ENCODE peak calls at places on chromosomes 5 and 9, in six cellular contexts. G, Q, X, B, P and I are unnamed samples.

GRCh38 chr5:111256128-111256527 is 31.9 kb downstream of the CAMK4 start:
- DNase-seq in G (no peak), Q (no peak), X (no peak), B (no peak), P (no peak), I (no peak)

GRCh38 chr9:116572095-116572748 is 114.9 kb upstream of the TRIM32 start:
- DNase-seq in G (peak), Q (peak), X (peak), B (peak), P (peak), I (no peak)

GRCh38 chr5:128084228-128085167 is 932 bp downstream of the SLC12A2 start:
- DNase-seq in G (peak), Q (no peak), X (peak), B (peak), P (peak), I (no peak)

GRCh38 chr5:170429014-170429413 is 39.8 kb upstream of the KCNMB1 start:
- DNase-seq in G (no peak), Q (peak), X (no peak), B (peak), P (peak), I (no peak)

GRCh38 chr9:133048595-133048994 is 13.2 kb upstream of the CEL start:
- DNase-seq in G (no peak), Q (no peak), X (peak), B (peak), P (peak), I (peak)

GRCh38 chr9:35882265-35882848 is 12.2 kb upstream of the OR13J1 start:
- DNase-seq in G (peak), Q (peak), X (peak), B (peak), P (peak), I (no peak)

GRCh38 chr5:65876496-65876895 is 49.9 kb upstream of the ERBIN start:
- DNase-seq in G (no peak), Q (no peak), X (no peak), B (no peak), P (no peak), I (no peak)

GRCh38 chr9:109013678-109014145 is 413 bp upstream of the CTNNAL1 start:
- DNase-seq in G (no peak), Q (peak), X (no peak), B (no peak), P (no peak), I (no peak)

GRCh38 chr5:132090107-132090506 is 16.5 kb downstream of the CSF2 start:
- DNase-seq in G (no peak), Q (peak), X (no peak), B (no peak), P (no peak), I (no peak)

GRCh38 chr9:91161465-91162275 is 200.0 kb downstream of the AUH start:
- DNase-seq in G (no peak), Q (no peak), X (no peak), B (no peak), P (no peak), I (no peak)

GRCh38 chr9:124320062-124320973 is 62.6 kb downstream of the NEK6 start:
- DNase-seq in G (peak), Q (peak), X (peak), B (peak), P (peak), I (no peak)

GRCh38 chr9:125889122-125889523 is 141.9 kb downstream of the PBX3 start:
- DNase-seq in G (no peak), Q (no peak), X (peak), B (peak), P (no peak), I (peak)

GRCh38 chr9:109194157-109194556 is 27.1 kb upstream of the FRRS1L start:
- DNase-seq in G (no peak), Q (peak), X (no peak), B (no peak), P (no peak), I (no peak)

GRCh38 chr5:40027395-40027794 is 602.6 kb upstream of the DAB2 start:
- DNase-seq in G (no peak), Q (no peak), X (no peak), B (no peak), P (no peak), I (no peak)